ENCODE peak calls at places on chromosomes 13 and 19, in six cellular contexts. One of them, this sample, is unnamed. For H3K36me3 and H3K9me3, the result is how much of the 10 kb centered on the place peaks cover.

GRCh38 chr13:45602183-45602582 is 13.4 kb downstream of the ERICH6B start:
- DNase-seq in prostate gland: peak
- DNase-seq in pancreas: no peak
- DNase-seq in aorta: no peak
- DNase-seq in heart right ventricle: no peak
- DNase-seq in colonic mucosa: no peak
- DNase-seq in this sample: no peak

GRCh38 chr19:38449518-38449917 is 16.0 kb downstream of the RYR1 start:
- DNase-seq in prostate gland: no peak
- DNase-seq in aorta: no peak
- DNase-seq in heart right ventricle: no peak
- DNase-seq in colonic mucosa: no peak
- DNase-seq in pancreas: no peak
- DNase-seq in this sample: no peak

GRCh38 chr19:56360841-56361240 is 32.5 kb downstream of the ZNF582 start:
- DNase-seq in aorta: no peak
- DNase-seq in heart right ventricle: no peak
- DNase-seq in pancreas: no peak
- DNase-seq in prostate gland: no peak
- DNase-seq in colonic mucosa: no peak
- DNase-seq in this sample: no peak

GRCh38 chr19:1136201-1136600 is 32.4 kb downstream of the GPX4 start:
- DNase-seq in aorta: no peak
- DNase-seq in prostate gland: no peak
- DNase-seq in pancreas: peak
- DNase-seq in colonic mucosa: peak
- DNase-seq in heart right ventricle: no peak
- DNase-seq in this sample: no peak

GRCh38 chr13:105139380-105140285 is 1395.8 kb downstream of the EFNB2 start:
- DNase-seq in aorta: peak
- DNase-seq in heart right ventricle: peak
- DNase-seq in pancreas: no peak
- DNase-seq in prostate gland: no peak
- DNase-seq in colonic mucosa: peak
- DNase-seq in this sample: peak

GRCh38 chr13:75468098-75468497 is 13.9 kb downstream of the TBC1D4 start:
- DNase-seq in aorta: no peak
- DNase-seq in prostate gland: no peak
- DNase-seq in pancreas: no peak
- DNase-seq in colonic mucosa: no peak
- DNase-seq in heart right ventricle: no peak
- DNase-seq in this sample: no peak

GRCh38 chr13:40273173-40274000 is 393.1 kb downstream of the FOXO1 start:
- DNase-seq in heart right ventricle: no peak
- DNase-seq in aorta: no peak
- DNase-seq in prostate gland: no peak
- DNase-seq in pancreas: no peak
- DNase-seq in colonic mucosa: no peak
- DNase-seq in this sample: no peak

GRCh38 chr19:42386974-42387707 is 3.0 kb downstream of the CNFN start:
- DNase-seq in colonic mucosa: peak
- DNase-seq in pancreas: peak
- DNase-seq in heart right ventricle: peak
- DNase-seq in aorta: peak
- DNase-seq in prostate gland: peak
- DNase-seq in this sample: peak

GRCh38 chr13:51305558-51305957 is 33.9 kb upstream of the SERPINE3 start:
- DNase-seq in aorta: no peak
- DNase-seq in colonic mucosa: no peak
- DNase-seq in pancreas: no peak
- DNase-seq in prostate gland: no peak
- DNase-seq in heart right ventricle: no peak
- DNase-seq in this sample: no peak

GRCh38 chr13:38590796-38591507 is 95.9 kb upstream of the FREM2 start:
- DNase-seq in colonic mucosa: no peak
- DNase-seq in aorta: no peak
- DNase-seq in heart right ventricle: no peak
- DNase-seq in pancreas: no peak
- DNase-seq in prostate gland: no peak
- DNase-seq in this sample: no peak

GRCh38 chr19:5691205-5691929 is 1.3 kb downstream of the RPL36 start:
- DNase-seq in heart right ventricle: peak
- DNase-seq in colonic mucosa: peak
- DNase-seq in prostate gland: peak
- DNase-seq in pancreas: peak
- DNase-seq in aorta: no peak
- DNase-seq in this sample: no peak

DNA sequence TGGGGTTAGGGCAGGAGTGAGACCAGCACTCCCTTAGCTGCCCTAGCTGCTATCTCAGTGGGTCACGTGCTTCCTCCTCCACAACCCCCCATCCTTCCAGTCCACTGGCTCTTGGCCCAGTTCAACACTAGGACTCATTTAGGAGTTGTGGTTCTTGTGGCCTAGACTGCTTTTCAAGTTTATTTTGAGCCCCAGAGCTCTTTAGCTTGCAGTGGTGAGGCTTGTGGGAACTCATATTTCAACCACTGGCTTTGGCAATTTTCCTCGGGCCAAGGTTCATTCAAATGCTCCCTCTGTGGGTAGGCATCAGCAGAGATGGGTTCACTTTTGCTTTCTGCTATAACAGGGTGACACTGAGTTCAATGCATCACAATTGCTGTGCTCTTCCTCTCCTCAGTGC is 436.2 kb upstream of the SLITRK5 start:
- DNase-seq in aorta: no peak
- DNase-seq in colonic mucosa: no peak
- DNase-seq in prostate gland: no peak
- DNase-seq in heart right ventricle: no peak
- DNase-seq in pancreas: no peak
- DNase-seq in this sample: no peak
- H3K36me3 ChIP-seq in aorta: under half
- H3K36me3 ChIP-seq in colonic mucosa: under half
- H3K36me3 ChIP-seq in prostate gland: under half
- H3K36me3 ChIP-seq in heart right ventricle: under half
- H3K36me3 ChIP-seq in pancreas: under half
- H3K36me3 ChIP-seq in this sample: under half

GRCh38 chr19:21947775-21948174 is 63.0 kb downstream of the ZNF208 start:
- DNase-seq in prostate gland: no peak
- DNase-seq in colonic mucosa: no peak
- DNase-seq in aorta: no peak
- DNase-seq in pancreas: no peak
- DNase-seq in heart right ventricle: no peak
- DNase-seq in this sample: no peak
- H3K9me3 ChIP-seq in prostate gland: under half
- H3K9me3 ChIP-seq in colonic mucosa: under half
- H3K9me3 ChIP-seq in aorta: under half
- H3K9me3 ChIP-seq in pancreas: under half
- H3K9me3 ChIP-seq in heart right ventricle: under half
- H3K9me3 ChIP-seq in this sample: half or more

DNA sequence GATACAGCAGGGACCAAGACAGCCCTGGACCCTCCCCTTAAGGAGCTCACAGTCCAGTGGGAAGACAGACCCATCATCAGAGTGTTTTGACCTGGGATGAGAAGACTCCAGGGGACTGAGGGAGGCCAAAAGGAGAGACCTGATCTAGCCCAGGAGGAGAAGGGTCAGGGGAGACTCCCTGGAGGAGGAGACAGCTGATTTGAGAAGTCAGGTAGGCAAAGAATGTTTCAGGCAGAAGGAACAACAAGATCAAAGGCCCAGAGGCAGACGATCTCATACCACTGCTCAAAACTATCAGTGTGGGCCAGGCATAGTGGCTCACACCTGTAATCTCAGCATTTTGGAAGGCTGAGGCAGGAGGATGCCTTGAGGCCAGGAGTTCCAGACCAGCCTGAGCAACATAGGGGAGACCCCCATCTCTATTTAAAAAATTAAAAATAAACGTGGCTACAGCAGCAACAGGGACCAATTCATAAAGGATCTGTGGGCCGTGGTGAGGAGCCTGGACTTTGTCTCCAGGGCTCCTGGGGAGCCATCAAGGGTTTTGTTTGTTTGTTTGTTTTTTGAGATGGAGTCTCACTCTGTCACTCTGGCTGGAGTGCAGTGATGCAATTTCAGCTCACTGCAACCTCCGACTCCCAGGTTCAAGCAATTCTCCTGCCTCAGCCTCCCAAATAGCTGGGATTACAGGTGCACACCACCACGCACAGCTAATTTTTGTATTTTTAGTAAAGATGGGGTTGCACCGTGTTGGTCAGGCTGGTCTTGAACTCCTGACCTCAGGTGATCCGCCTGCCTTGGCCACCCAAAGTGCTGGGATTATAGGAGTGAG is 2.2 kb upstream of the COX6B1 start:
- DNase-seq in pancreas: no peak
- DNase-seq in prostate gland: no peak
- DNase-seq in aorta: no peak
- DNase-seq in heart right ventricle: no peak
- DNase-seq in colonic mucosa: no peak
- DNase-seq in this sample: no peak
- H3K27ac ChIP-seq in pancreas: no peak
- H3K27ac ChIP-seq in prostate gland: no peak
- H3K27ac ChIP-seq in aorta: no peak
- H3K27ac ChIP-seq in heart right ventricle: no peak
- H3K27ac ChIP-seq in colonic mucosa: no peak
- H3K27ac ChIP-seq in this sample: no peak

DNA sequence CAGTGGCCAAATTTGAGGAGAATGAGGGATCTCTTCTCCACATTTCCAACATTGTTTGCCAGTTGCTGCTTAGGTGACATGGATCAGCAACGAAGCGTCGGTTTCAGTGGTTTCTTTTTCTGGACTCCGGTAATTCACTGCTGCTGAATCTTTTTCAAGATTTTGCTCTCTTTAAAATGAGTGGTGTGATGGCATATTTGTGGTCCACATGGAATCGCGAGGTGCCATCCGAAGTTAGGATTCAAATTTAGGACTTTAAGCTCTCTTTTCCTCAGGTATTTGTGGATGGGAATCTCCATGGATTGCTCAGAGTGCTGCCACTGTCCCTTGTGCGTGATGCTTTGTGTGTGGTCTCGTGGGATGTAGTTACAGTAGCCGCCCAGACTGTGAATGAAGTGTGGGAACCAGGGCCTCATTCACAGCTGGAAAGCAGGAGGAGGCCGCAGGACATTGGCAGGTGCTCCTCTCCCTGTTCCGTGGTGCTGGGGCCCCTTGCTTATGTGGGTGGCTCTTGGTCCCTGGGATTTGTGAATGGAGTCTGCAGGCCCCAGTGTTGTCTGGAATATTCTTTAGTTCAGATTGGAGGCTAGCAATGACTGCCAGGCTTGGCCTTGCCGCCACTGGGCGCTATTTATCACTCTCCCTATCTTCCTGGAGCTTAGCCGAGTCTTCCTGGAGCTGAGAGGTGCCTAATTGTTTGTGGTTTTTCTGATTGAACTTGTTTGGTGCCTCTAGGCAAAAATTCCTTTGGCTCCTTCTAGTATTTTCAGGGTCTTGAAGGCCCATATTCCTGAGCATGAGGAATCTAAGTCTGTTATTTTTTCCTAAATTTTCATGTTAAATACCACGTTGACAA is 1.5 kb downstream of the ILF3 start:
- DNase-seq in aorta: no peak
- DNase-seq in heart right ventricle: no peak
- DNase-seq in pancreas: no peak
- DNase-seq in colonic mucosa: peak
- DNase-seq in prostate gland: peak
- DNase-seq in this sample: no peak
- H3K36me3 ChIP-seq in aorta: under half
- H3K36me3 ChIP-seq in heart right ventricle: under half
- H3K36me3 ChIP-seq in pancreas: under half
- H3K36me3 ChIP-seq in colonic mucosa: under half
- H3K36me3 ChIP-seq in prostate gland: under half
- H3K36me3 ChIP-seq in this sample: under half

GRCh38 chr19:9352505-9352904 is 10.3 kb upstream of the ZNF177 start:
- DNase-seq in prostate gland: no peak
- DNase-seq in pancreas: no peak
- DNase-seq in aorta: no peak
- DNase-seq in colonic mucosa: no peak
- DNase-seq in heart right ventricle: no peak
- DNase-seq in this sample: no peak

GRCh38 chr19:9353011-9353410 is 9.8 kb upstream of the ZNF177 start:
- DNase-seq in prostate gland: no peak
- DNase-seq in aorta: no peak
- DNase-seq in heart right ventricle: no peak
- DNase-seq in pancreas: no peak
- DNase-seq in colonic mucosa: no peak
- DNase-seq in this sample: no peak

GRCh38 chr19:9348671-9349070 is 14.1 kb upstream of the ZNF177 start:
- DNase-seq in colonic mucosa: no peak
- DNase-seq in pancreas: no peak
- DNase-seq in heart right ventricle: no peak
- DNase-seq in aorta: no peak
- DNase-seq in prostate gland: no peak
- DNase-seq in this sample: no peak

GRCh38 chr19:9354651-9355050 is 8.2 kb upstream of the ZNF177 start:
- DNase-seq in colonic mucosa: no peak
- DNase-seq in aorta: no peak
- DNase-seq in prostate gland: no peak
- DNase-seq in heart right ventricle: no peak
- DNase-seq in pancreas: no peak
- DNase-seq in this sample: no peak
- H3K9me3 ChIP-seq in colonic mucosa: under half
- H3K9me3 ChIP-seq in aorta: under half
- H3K9me3 ChIP-seq in prostate gland: under half
- H3K9me3 ChIP-seq in heart right ventricle: half or more
- H3K9me3 ChIP-seq in pancreas: under half
- H3K9me3 ChIP-seq in this sample: half or more

GRCh38 chr13:98664047-98664446 is 87.1 kb upstream of the STK24 start:
- DNase-seq in colonic mucosa: no peak
- DNase-seq in prostate gland: no peak
- DNase-seq in heart right ventricle: no peak
- DNase-seq in pancreas: no peak
- DNase-seq in aorta: no peak
- DNase-seq in this sample: no peak
- H3K27ac ChIP-seq in colonic mucosa: no peak
- H3K27ac ChIP-seq in prostate gland: no peak
- H3K27ac ChIP-seq in heart right ventricle: no peak
- H3K27ac ChIP-seq in pancreas: no peak
- H3K27ac ChIP-seq in aorta: no peak
- H3K27ac ChIP-seq in this sample: no peak

DNA sequence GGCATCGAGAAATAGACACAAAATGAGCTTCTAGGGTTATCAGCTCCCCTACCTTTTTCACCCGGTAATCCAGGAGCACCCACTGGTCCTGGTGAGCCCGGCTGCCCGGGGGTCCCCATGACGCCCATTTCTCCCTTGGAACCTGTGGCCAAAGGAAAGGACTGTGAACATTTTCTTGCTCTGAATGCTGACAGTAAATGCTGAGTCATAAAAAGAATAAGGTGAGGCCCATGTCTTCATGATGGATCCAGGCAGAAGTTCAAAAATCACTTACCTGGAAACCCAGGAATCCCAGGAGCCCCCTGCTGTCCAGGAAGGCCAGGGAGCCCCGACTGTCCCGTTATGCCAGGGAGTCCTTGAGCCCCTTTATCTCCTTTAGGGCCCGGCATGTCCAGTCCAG is 129.2 kb downstream of the COL4A1 start:
- DNase-seq in aorta: no peak
- DNase-seq in pancreas: no peak
- DNase-seq in colonic mucosa: no peak
- DNase-seq in prostate gland: no peak
- DNase-seq in heart right ventricle: no peak
- DNase-seq in this sample: no peak
- H3K36me3 ChIP-seq in aorta: under half
- H3K36me3 ChIP-seq in pancreas: under half
- H3K36me3 ChIP-seq in colonic mucosa: under half
- H3K36me3 ChIP-seq in prostate gland: under half
- H3K36me3 ChIP-seq in heart right ventricle: under half
- H3K36me3 ChIP-seq in this sample: half or more

This sample was measured in suprapubic skin.